ENCODE peak calls at places on chromosomes 3 and 15, in four cellular contexts. H is HepG2, F is SK-N-SH, R is H1. W is an unnamed sample.

GRCh38 chr3:42205800-42206514 is 60.0 kb downstream of the CCK start:
- DNase-seq in F (no peak), H (no peak), R (no peak), W (no peak)

GRCh38 chr3:124587053-124587408 is 143.2 kb upstream of the UMPS start:
- DNase-seq in R (no peak), H (no peak), F (no peak), W (no peak)

GRCh38 chr15:60421544-60421943 is 23.8 kb upstream of the ANXA2 start:
- DNase-seq in F (no peak), H (no peak), R (no peak), W (no peak)

GRCh38 chr15:51935466-51936118 is 36.0 kb downstream of the LEO1 start:
- DNase-seq in F (no peak), H (no peak), R (no peak), W (no peak)

GRCh38 chr3:127066635-127067034 is 83.7 kb downstream of the PLXNA1 start:
- DNase-seq in H (no peak), R (no peak), F (no peak), W (no peak)

GRCh38 chr15:25797035-25797434 is 66.1 kb downstream of the ATP10A start:
- DNase-seq in F (no peak), H (no peak), R (no peak), W (no peak)

GRCh38 chr3:10944866-10945265 is 47.7 kb upstream of the SLC6A1 start:
- DNase-seq in H (no peak), F (no peak), R (no peak), W (no peak)

GRCh38 chr3:48592519-48593087 is 2.5 kb downstream of the COL7A1 start:
- DNase-seq in H (no peak), F (no peak), R (no peak), W (no peak)

GRCh38 chr3:61182648-61183047 is 68.6 kb downstream of the FHIT start:
- DNase-seq in R (no peak), H (no peak), F (no peak), W (no peak)

GRCh38 chr15:62665449-62665848 is 377.1 kb upstream of the TPM1 start:
- DNase-seq in F (no peak), H (peak; percentile 26), R (no peak), W (no peak)

GRCh38 chr3:127443581-127444375 is 146.8 kb downstream of the TPRA1 start:
- DNase-seq in H (no peak), F (no peak), R (no peak), W (no peak)

GRCh38 chr3:176776622-176777021 is 420.7 kb downstream of the TBL1XR1 start:
- DNase-seq in R (no peak), H (no peak), F (no peak), W (no peak)

GRCh38 chr3:16928386-16929132 is 43.8 kb downstream of the PLCL2 start:
- DNase-seq in R (no peak), F (no peak), H (no peak), W (peak; percentile 15)

GRCh38 chr3:55367396-55367795 is 119.7 kb downstream of the WNT5A start:
- DNase-seq in F (no peak), H (no peak), R (no peak), W (no peak)

GRCh38 chr15:64681424-64682024 is 93.9 kb downstream of the RBPMS2 start:
- DNase-seq in H (peak; percentile 72), R (peak; percentile 41), F (peak; percentile 89), W (peak; percentile 52)

GRCh38 chr3:52436500-52437106 is 8.3 kb downstream of the SEMA3G start:
- DNase-seq in F (peak; percentile 27), R (no peak), H (no peak), W (peak; percentile 48)

GRCh38 chr3:15979490-15979889 is 181.7 kb upstream of the ANKRD28 start:
- DNase-seq in H (no peak), F (no peak), R (no peak), W (no peak)

GRCh38 chr15:50247819-50248650 is 17.5 kb downstream of the HDC start:
- DNase-seq in R (no peak), F (no peak), H (no peak), W (no peak)

GRCh38 chr15:70487380-70487725 is 276.0 kb downstream of the UACA start:
- DNase-seq in H (no peak), F (no peak), R (no peak), W (no peak)

GRCh38 chr3:12984023-12984823 is 89.0 kb downstream of the IQSEC1 start:
- DNase-seq in H (peak; percentile 79), R (peak; percentile 43), F (peak; percentile 80), W (no peak)

GRCh38 chr15:29471757-29472156 is 202.1 kb upstream of the NSMCE3 start:
- DNase-seq in F (no peak), R (no peak), H (no peak), W (no peak)

GRCh38 chr3:183895296-183895695 is 10.6 kb upstream of the PARL start:
- DNase-seq in H (peak; percentile 44), R (no peak), F (peak; percentile 84), W (peak; percentile 52)

GRCh38 chr15:38818156-38818745 is 253.6 kb upstream of the RASGRP1 start:
- DNase-seq in R (no peak), H (no peak), F (peak; percentile 11), W (no peak)

GRCh38 chr3:151817473-151817872 is 3.6 kb downstream of the AADAC start:
- DNase-seq in R (no peak), H (peak; percentile 80), F (no peak), W (no peak)

GRCh38 chr3:151819910-151820309 is 6.0 kb downstream of the AADAC start:
- DNase-seq in F (no peak), H (no peak), R (no peak), W (no peak)

GRCh38 chr3:151814588-151814987 is 672 bp downstream of the AADAC start:
- DNase-seq in F (no peak), R (no peak), H (no peak), W (no peak)

GRCh38 chr3:151816091-151816604 is 2.2 kb downstream of the AADAC start:
- DNase-seq in H (peak; percentile 79), R (no peak), F (no peak), W (no peak)

GRCh38 chr3:151818361-151818760 is 4.4 kb downstream of the AADAC start:
- DNase-seq in F (no peak), R (no peak), H (no peak), W (no peak)
- TF ChIP-seq CTCF in F (no peak), R (no peak), H (peak; percentile 13), W (no peak)

GRCh38 chr3:144287001-144287400 is 315.4 kb downstream of the DIPK2A start:
- DNase-seq in H (no peak), F (no peak), R (no peak), W (no peak)
- TF ChIP-seq GABPA in H (no peak), F (no peak), R (no peak), W (no peak)

GRCh38 chr15:45378149-45378912 is at the start of gene GATM:
- DNase-seq in H (no peak), R (no peak), F (peak; percentile 93), W (peak; percentile 22)
- TF ChIP-seq CTCF in H (no peak), R (peak; percentile 42), F (peak; percentile 47), W (no peak)

DNA sequence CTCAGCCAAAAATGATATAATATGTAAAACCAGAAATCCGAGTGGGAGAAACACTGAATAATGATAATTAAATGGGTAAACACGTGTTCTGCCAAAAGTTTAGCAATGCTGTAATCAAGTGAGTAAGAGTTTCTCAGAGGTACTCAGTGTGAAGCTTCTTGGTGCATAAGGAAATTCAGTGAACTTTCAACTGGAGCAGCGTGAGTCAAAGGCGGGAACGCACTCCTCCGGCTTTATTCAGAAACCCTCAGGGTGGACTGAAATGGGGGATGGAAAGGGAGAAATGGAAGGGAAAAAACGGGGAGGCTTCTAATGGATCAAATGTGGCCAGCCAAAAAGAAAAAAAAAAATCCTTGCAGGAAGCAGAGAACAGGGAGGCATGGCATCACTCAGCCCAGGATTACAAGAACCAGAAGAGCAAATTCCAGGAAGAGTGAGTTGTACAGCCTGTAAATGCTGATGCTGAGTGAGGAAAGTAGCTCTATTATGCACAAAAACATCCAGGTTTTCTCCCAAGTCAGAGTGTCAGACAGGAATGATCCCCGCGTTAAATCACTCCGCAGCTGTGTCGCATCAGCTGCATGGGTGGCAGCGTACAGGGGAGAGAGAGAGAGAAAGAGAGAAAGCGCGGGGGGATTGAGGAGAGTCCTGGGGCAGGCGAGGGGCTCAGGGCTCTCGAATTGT is 85.3 kb downstream of the ASB7 start:
- DNase-seq in H (no peak), R (no peak), F (no peak), W (no peak)
- TF ChIP-seq GABPA in H (no peak), R (no peak), F (no peak), W (no peak)

DNA sequence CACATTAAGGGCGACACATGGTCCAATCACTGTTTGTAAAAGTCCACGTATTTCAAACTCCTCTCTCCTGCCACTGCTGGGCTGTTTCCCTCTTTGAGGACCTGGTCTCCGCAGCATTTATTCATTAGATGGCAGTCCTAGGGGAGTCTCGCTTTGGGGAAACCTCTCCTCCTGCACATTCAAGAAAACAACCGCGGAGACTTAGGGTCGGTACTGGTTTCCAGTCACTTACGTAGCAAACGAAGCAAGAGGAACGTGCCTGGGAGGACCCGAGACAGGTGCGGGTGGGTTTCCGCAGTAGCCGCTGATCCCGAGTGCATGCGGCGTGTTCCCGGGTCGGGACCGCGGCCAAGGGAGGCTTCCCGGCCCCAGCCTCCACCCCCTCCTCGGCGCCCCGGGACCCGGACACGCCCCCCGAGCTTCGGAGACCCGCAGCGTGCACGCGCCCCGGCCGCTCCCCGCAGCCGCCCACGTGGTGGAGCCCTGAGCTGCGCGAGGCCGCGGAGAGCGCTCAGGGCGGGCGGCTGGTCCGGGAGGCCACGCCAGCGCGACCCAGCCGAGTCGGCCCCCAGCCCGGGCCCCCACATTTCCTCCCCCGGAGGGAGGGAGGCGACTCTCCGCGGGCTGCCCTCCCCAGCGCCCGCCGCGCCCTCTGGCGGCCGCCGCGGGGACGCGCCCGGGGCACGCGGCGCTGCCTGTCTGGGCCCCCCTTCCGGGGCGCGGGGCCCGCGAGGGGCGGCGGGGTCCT is 1.1 kb upstream of the IGF1R start:
- DNase-seq in R (peak; percentile 36), F (peak; percentile 87), H (peak; percentile 51), W (peak; percentile 67)
- TF ChIP-seq CTCF in R (peak; percentile 62), F (peak; percentile 43), H (peak; percentile 39), W (no peak)

W was measured in HL-60.